ENCODE peak calls at places on chromosome 9, in six cellular contexts. I, S, Y, V, T and D are unnamed samples.

GRCh38 chr9:122254761-122255160 is 9.9 kb downstream of the RBM18 start:
- DNase-seq in V (no peak), S (no peak), Y (no peak), I (no peak), T (no peak), D (no peak)

GRCh38 chr9:121309171-121309570 is 41.2 kb downstream of the GSN start:
- DNase-seq in T (no peak), V (no peak), I (no peak), Y (no peak), S (no peak), D (no peak)

GRCh38 chr9:103183569-103184191 is 188.5 kb downstream of the CYLC2 start:
- DNase-seq in S (no peak), Y (no peak), V (peak; percentile 7), T (no peak), I (no peak), D (no peak)

GRCh38 chr9:133845659-133845947 is 107.5 kb upstream of the SARDH start:
- DNase-seq in V (no peak), T (no peak), S (no peak), Y (no peak), I (no peak), D (no peak)

GRCh38 chr9:14205463-14205862 is 108.5 kb downstream of the NFIB start:
- DNase-seq in V (peak; percentile 89), I (no peak), Y (peak; percentile 73), S (no peak), T (peak; percentile 65), D (no peak)

GRCh38 chr9:132806723-132807421 is 71.2 kb downstream of the AK8 start:
- DNase-seq in I (no peak), S (no peak), T (no peak), Y (no peak), V (peak; percentile 3), D (no peak)

GRCh38 chr9:132717326-132717945 is 47.2 kb downstream of the GTF3C4 start:
- DNase-seq in I (no peak), S (no peak), V (no peak), Y (no peak), T (no peak), D (no peak)

GRCh38 chr9:129177791-129178578 is at the start of gene IER5L:
- DNase-seq in T (peak; percentile 94), S (peak; percentile 93), Y (peak; percentile 99), I (peak; percentile 96), V (peak; percentile 92), D (peak; percentile 90)

GRCh38 chr9:105064248-105065118 is 136.5 kb upstream of the ABCA1 start:
- DNase-seq in Y (peak; percentile 91), V (peak; percentile 77), T (peak; percentile 97), I (peak; percentile 89), S (no peak), D (no peak)

GRCh38 chr9:72863456-72864094 is 89.3 kb downstream of the ALDH1A1 start:
- DNase-seq in S (no peak), I (no peak), V (no peak), Y (no peak), T (no peak), D (no peak)

GRCh38 chr9:103928452-103928851 is 165.7 kb upstream of the SMC2 start:
- DNase-seq in I (no peak), T (no peak), S (no peak), Y (no peak), V (no peak), D (no peak)

GRCh38 chr9:108049026-108049591 is 559.5 kb upstream of the KLF4 start:
- DNase-seq in V (peak; percentile 94), I (no peak), T (peak; percentile 91), Y (peak; percentile 92), S (no peak), D (no peak)

GRCh38 chr9:91485006-91485405 is 61.4 kb upstream of the NFIL3 start:
- DNase-seq in T (no peak), Y (no peak), S (no peak), I (no peak), V (no peak), D (no peak)

GRCh38 chr9:128788445-128788844 is 1.4 kb downstream of the TBC1D13 start:
- DNase-seq in Y (no peak), V (no peak), S (no peak), I (no peak), T (no peak), D (no peak)

GRCh38 chr9:133737071-133737773 is 930 bp downstream of the SARDH start:
- DNase-seq in T (no peak), V (no peak), I (no peak), Y (no peak), S (peak; percentile 7), D (no peak)

GRCh38 chr9:97500765-97501176 is 695 bp upstream of the TMOD1 start:
- DNase-seq in S (no peak), V (no peak), T (no peak), Y (no peak), I (no peak), D (no peak)

GRCh38 chr9:97502984-97503861 is 1.8 kb downstream of the TMOD1 start:
- DNase-seq in I (no peak), T (no peak), V (no peak), S (no peak), Y (no peak), D (no peak)

GRCh38 chr9:97502222-97502983 is 937 bp downstream of the TMOD1 start:
- DNase-seq in S (no peak), I (peak; percentile 49), T (no peak), V (no peak), Y (no peak), D (no peak)

GRCh38 chr9:97501177-97501971 is at the start of gene TMOD1:
- DNase-seq in T (no peak), S (peak; percentile 26), V (peak; percentile 58), Y (peak; percentile 76), I (peak; percentile 78), D (no peak)

DNA sequence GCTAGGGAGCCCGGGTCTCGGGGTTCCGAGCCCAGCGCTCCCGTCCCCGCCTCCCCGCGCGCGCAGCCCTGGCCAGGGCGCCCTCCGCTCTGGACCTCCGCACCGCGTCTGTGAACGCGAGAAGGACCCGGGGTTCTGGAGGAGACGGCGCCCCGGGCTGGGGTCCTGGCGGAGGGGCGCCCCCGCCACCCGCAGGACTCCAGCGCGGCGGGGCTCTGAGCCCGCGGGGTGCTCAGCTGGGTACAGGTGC is 431 bp downstream of the TMOD1 start:
- DNase-seq in T (no peak), Y (no peak), I (no peak), S (no peak), V (no peak), D (no peak)
- H3K27me3 ChIP-seq in T (peaks cover 39% of the 10 kb centered on the region), Y (peaks cover 39% of the 10 kb centered on the region), I (peaks cover 15% of the 10 kb centered on the region), S (peaks cover 4% of the 10 kb centered on the region), V (peaks cover 10% of the 10 kb centered on the region), D (peaks cover 29% of the 10 kb centered on the region)

GRCh38 chr9:94923333-94924089 is 197.0 kb downstream of the AOPEP start:
- DNase-seq in V (no peak), S (no peak), I (no peak), T (no peak), Y (no peak), D (no peak)

GRCh38 chr9:94922691-94923107 is 196.2 kb downstream of the AOPEP start:
- DNase-seq in S (no peak), Y (peak; percentile 74), V (peak; percentile 25), T (no peak), I (no peak), D (no peak)

GRCh38 chr9:94921656-94922055 is 195.2 kb downstream of the AOPEP start:
- DNase-seq in Y (no peak), S (no peak), I (no peak), T (no peak), V (no peak), D (no peak)

GRCh38 chr9:94921072-94921471 is 194.6 kb downstream of the AOPEP start:
- DNase-seq in T (peak; percentile 74), I (no peak), V (peak; percentile 56), Y (peak; percentile 84), S (no peak), D (no peak)

GRCh38 chr9:94922098-94922607 is 195.7 kb downstream of the AOPEP start:
- DNase-seq in V (peak; percentile 87), T (peak; percentile 97), S (no peak), Y (peak; percentile 96), I (peak; percentile 71), D (no peak)
- H3K4me3 ChIP-seq in V (peak overlapping the region; percentile 7), T (no peak overlapping the region), S (no peak overlapping the region), Y (peak overlapping the region; percentile 48), I (no peak overlapping the region), D (no peak overlapping the region)

DNA sequence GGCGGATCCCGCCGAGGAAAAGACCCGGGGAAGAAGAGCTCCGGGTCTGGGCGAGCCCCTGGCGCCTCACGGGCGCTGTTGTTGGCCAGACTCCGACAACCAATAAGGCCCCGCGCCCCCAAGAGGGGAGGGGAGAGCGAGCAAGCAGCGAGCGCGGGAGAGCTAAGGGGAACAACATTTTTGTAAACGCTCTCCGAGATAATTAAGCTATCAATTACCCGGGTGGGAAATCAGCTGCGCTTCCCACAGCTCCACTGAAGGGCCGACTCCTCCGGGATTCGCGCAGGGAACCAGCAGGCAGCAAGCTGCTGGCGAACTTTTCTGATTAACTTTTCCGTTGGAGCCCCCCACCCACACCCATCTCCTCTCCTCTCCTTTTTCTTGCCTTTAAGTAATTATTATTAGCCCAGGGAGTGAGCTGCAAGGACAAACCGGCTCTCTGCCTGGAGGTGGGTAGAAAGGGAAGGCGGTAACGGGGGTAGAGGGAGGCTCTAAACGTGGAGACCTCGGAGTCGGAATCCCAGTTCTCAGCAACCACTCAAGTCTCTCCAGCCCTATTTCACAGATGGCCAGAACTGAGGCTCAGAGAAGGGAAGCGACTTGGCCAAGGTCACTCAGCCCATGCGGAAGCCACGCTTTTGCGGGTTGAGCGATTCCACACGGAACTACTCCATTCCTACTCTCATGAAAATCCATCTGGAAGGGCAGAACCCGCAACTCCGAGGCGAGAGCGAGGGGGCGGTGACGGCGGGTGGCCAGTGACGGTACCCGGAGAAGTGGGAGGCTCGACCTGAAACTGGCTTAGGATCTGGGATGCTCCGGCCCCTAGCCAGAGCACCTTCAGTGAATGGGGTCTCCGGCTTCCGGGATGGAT is 1.3 kb downstream of the ASTN2 start:
- DNase-seq in I (no peak), V (no peak), S (no peak), T (no peak), Y (no peak), D (no peak)
- H3K27me3 ChIP-seq in I (peaks cover 65% of the 10 kb centered on the region), V (peaks cover 37% of the 10 kb centered on the region), S (peaks cover 5% of the 10 kb centered on the region), T (peaks cover 31% of the 10 kb centered on the region), Y (peaks cover 65% of the 10 kb centered on the region), D (peaks cover 13% of the 10 kb centered on the region)

DNA sequence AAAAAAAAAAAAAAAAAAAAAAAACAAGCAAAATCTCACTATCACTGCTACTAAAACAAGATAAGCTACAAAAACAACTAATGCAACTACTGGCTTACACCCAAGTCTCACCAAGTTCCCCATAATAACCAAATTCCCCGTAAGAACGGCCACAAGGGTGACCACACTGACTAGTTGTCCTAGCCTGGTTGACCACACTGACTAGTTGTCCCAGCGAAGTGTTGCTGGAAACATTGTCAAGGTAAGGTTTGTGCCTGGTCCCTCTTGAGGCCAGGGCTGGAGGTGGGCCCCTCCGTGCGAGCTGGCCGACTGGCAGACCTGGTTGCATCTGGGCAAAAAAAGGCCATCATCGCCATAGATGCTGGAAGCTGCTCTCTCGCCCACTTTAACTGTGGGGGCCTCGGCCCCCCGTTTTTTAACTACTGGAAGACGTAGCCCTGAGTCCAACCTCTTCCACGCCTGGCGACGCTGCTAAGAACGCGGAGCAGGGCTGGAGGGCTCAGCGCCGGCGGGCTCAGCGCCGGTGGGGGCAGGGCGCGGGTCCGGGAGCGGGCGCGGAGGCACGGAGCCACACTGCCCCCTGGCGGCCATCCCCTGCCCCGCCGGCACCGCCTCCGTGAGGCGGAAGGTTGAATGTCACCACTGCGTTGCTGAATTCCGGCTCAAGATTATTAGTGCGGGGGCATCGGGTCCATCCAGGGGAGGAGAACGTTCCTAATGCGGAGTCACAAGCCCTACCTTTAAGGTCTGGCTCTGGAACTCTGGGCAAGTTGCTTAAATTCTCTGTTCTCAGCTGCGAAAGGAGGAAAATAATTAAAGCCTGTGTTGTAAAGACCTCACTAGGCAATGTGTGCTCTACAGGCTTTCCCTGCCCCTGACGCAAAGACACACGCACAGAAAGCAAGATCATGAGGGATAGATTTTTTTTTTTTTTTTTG is 84.0 kb downstream of the HSD17B3 start:
- DNase-seq in I (peak; percentile 77), V (peak; percentile 67), Y (peak; percentile 84), T (peak; percentile 40), S (peak; percentile 77), D (peak; percentile 26)
- H3K4me3 ChIP-seq in I (peak overlapping the region; percentile 46), V (peak overlapping the region; percentile 62), Y (peak overlapping the region; percentile 74), T (peak overlapping the region; percentile 42), S (peak overlapping the region; percentile 27), D (peak overlapping the region; percentile 13)